ENCODE peak calls at places on chromosomes 5 and 9, in five cellular contexts. H, F, J, K and Y are unnamed samples.
A peak's percentile ranks its signal among the peaks of the same experiment; 100 is the strongest.

GRCh38 chr9:99948896-99949295 is 42.4 kb downstream of the STX17 start:
- DNase-seq in K (no peak), F (no peak), H (peak; percentile 55), J (no peak), Y (no peak)

GRCh38 chr9:113929634-113930092 is 53.6 kb downstream of the ZNF618 start:
- DNase-seq in J (no peak), F (peak; percentile 8), H (peak; percentile 87), K (no peak), Y (peak; percentile 77)

GRCh38 chr5:170266570-170267379 is 30.8 kb downstream of the LCP2 start:
- DNase-seq in F (no peak), H (no peak), J (no peak), K (peak; percentile 45), Y (no peak)

GRCh38 chr9:91155181-91155580 is 206.5 kb downstream of the AUH start:
- DNase-seq in F (no peak), H (no peak), J (no peak), K (no peak), Y (no peak)

GRCh38 chr5:56934325-56934724 is 17.6 kb downstream of the MIER3 start:
- DNase-seq in H (no peak), K (no peak), J (no peak), F (no peak), Y (no peak)

GRCh38 chr9:126894052-126894603 is 20.5 kb upstream of the RALGPS1 start:
- DNase-seq in J (no peak), K (no peak), H (no peak), F (no peak), Y (peak; percentile 1)

GRCh38 chr9:112120046-112120373 is 55.1 kb downstream of the SUSD1 start:
- DNase-seq in F (no peak), J (no peak), K (no peak), H (no peak), Y (no peak)

GRCh38 chr9:112516769-112517168 is 30.1 kb downstream of the KIAA1958 start:
- DNase-seq in H (no peak), K (no peak), F (no peak), J (no peak), Y (no peak)

GRCh38 chr5:140246378-140247122 is 56.4 kb downstream of the PFDN1 start:
- DNase-seq in F (peak; percentile 81), J (peak; percentile 47), K (no peak), H (peak; percentile 76), Y (peak; percentile 92)

GRCh38 chr5:158967566-158967965 is 132.2 kb downstream of the EBF1 start:
- DNase-seq in F (peak; percentile 72), H (peak; percentile 97), K (no peak), J (no peak), Y (peak; percentile 1)

GRCh38 chr9:134293576-134294227 is 32.6 kb upstream of the RXRA start:
- DNase-seq in J (peak; percentile 26), K (no peak), F (peak; percentile 65), H (no peak), Y (no peak)

GRCh38 chr5:87899109-87900100 is 369.2 kb downstream of the TMEM161B start:
- DNase-seq in H (peak; percentile 2), J (peak; percentile 29), K (peak; percentile 88), F (no peak), Y (no peak)

GRCh38 chr5:104843822-104844221 is 1281.2 kb upstream of the NUDT12 start:
- DNase-seq in J (no peak), H (no peak), K (no peak), F (no peak), Y (no peak)

GRCh38 chr5:115396698-115397097 is 100.2 kb upstream of the CCDC112 start:
- DNase-seq in J (no peak), F (no peak), H (no peak), K (no peak), Y (peak; percentile 25)

GRCh38 chr5:115392611-115393010 is 96.2 kb upstream of the CCDC112 start:
- DNase-seq in H (no peak), J (no peak), F (peak; percentile 83), K (no peak), Y (peak; percentile 25)

GRCh38 chr5:115396079-115396478 is 99.6 kb upstream of the CCDC112 start:
- DNase-seq in K (no peak), H (no peak), F (no peak), J (no peak), Y (no peak)

GRCh38 chr5:115393239-115393638 is 96.8 kb upstream of the CCDC112 start:
- DNase-seq in H (no peak), K (no peak), F (no peak), J (no peak), Y (no peak)

DNA sequence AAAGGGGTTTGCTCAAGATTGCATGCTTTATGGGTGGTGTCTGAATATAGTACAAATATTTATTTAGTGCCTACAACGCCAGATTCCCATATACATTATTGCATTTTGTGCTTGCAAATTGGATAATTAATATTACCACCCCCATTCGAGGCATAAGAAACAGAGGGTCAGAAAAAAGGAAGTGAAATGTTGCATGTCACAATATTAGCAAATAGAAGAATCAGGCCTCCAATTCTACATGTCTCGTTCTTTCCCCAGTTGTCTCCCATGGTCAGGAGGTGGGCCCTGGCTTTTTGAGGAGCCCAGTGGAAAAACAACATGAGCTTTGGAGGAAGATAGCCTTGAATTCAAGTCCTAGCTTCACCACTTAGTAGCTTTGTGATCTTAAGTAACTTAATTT is 98.1 kb upstream of the CCDC112 start:
- DNase-seq in F (no peak), H (no peak), K (no peak), J (no peak), Y (no peak)
- TF ChIP-seq CTCF in F (no peak), H (no peak), K (no peak), J (no peak), Y (no peak)

GRCh38 chr9:86119457-86119856 is 20.1 kb upstream of the GOLM1 start:
- DNase-seq in H (no peak), K (no peak), J (no peak), F (no peak), Y (no peak)

GRCh38 chr9:86116425-86116824 is 17.1 kb upstream of the GOLM1 start:
- DNase-seq in K (peak; percentile 25), J (no peak), H (no peak), F (no peak), Y (no peak)

GRCh38 chr9:86126998-86127972 is 27.9 kb upstream of the GOLM1 start:
- DNase-seq in J (peak; percentile 16), H (peak; percentile 75), F (peak; percentile 74), K (peak; percentile 89), Y (peak; percentile 68)

GRCh38 chr9:86122309-86122708 is 23.0 kb upstream of the GOLM1 start:
- DNase-seq in H (no peak), J (no peak), K (peak; percentile 70), F (no peak), Y (no peak)
- TF ChIP-seq CTCF in H (no peak), J (no peak), K (peak; percentile 31), F (no peak), Y (no peak)

DNA sequence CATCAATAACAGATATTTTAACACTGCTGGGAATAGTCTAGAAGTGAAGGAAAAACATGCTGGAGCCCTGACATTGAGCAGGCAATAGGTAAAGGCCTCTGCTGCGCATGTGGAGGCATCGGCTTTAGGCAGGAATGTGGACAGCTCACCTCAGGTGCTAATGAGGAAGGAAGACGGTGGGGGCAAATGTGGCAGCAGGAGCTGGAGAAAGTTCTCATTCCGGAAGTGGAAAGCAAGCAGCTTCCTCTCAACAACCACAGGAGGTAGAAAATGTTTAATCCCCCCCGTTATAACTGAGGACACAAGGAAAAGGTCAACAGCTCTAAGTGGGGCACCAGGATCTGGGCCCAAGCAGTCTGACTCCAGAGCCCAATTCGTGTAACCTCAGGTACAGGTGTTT is 7.6 kb upstream of the RPS14 start:
- DNase-seq in K (no peak), F (no peak), J (no peak), H (no peak), Y (no peak)
- TF ChIP-seq CTCF in K (no peak), F (no peak), J (no peak), H (no peak), Y (no peak)

GRCh38 chr5:107391787-107392186 is 278.9 kb downstream of the EFNA5 start:
- DNase-seq in J (no peak), H (no peak), F (no peak), K (no peak), Y (no peak)

GRCh38 chr5:107388111-107388861 is 282.5 kb downstream of the EFNA5 start:
- DNase-seq in K (no peak), H (peak; percentile 91), J (no peak), F (peak; percentile 99), Y (peak; percentile 60)

GRCh38 chr5:107385701-107386100 is 285.0 kb downstream of the EFNA5 start:
- DNase-seq in H (no peak), K (peak; percentile 29), J (no peak), F (no peak), Y (no peak)

GRCh38 chr5:107389769-107390168 is 281.0 kb downstream of the EFNA5 start:
- DNase-seq in J (no peak), H (peak; percentile 22), K (no peak), F (no peak), Y (no peak)

DNA sequence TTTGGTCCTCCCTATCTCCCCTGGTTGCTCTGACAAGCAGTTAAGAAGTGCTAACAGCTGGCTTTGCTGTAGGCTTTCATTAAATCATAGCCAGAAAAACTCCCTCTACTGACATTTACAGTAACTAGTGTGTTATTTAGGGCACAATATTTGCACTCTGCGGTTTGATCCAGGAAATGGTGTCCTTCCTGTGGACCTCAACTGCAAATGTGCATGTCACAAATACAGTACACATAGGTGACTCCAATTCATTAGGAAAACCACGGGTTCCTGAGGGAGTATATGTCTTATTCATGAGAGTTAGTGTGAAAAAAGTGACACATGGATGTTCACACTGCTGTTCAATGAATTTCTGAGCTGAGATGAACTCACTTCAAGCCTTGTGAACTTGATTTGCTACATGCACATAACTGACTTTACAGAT is 281.6 kb downstream of the EFNA5 start:
- DNase-seq in H (peak; percentile 78), F (peak; percentile 88), J (no peak), K (no peak), Y (peak; percentile 1)
- TF ChIP-seq CTCF in H (no peak), F (peak; percentile 45), J (peak; percentile 33), K (no peak), Y (no peak)

DNA sequence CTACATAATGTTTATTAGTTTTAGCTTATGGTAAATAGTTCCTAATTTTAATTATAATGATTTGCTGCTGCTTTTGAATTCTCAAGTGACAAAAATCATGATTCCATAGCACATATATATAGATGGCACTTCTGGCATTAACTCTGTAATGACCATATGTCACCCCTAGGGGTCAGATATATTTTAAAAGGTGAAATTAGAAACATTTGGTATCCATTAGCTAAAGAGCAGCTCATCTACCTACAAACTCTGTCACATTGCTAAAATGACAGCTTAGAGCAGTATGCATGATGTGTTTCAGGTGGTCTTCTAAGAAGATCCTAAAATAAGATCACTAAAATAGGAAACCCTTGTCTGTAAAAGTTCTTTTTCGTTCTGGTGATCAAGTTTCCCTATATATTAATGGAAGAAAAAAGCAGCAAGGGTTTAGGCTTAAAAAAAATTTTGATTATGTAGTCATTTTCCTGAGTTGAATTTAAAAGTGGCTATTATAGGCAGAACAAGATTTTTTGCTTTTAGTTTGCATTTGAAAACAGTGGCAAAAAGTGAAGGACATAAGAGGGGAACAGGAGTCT is 157.7 kb upstream of the POU5F2 start:
- DNase-seq in J (no peak), H (peak; percentile 23), F (no peak), K (peak; percentile 12), Y (no peak)
- TF ChIP-seq CTCF in J (peak; percentile 41), H (peak; percentile 44), F (peak; percentile 52), K (peak; percentile 71), Y (peak; percentile 80)

GRCh38 chr5:119070578-119070827 is 384 bp upstream of the DMXL1 start:
- DNase-seq in H (no peak), J (peak; percentile 83), F (no peak), K (peak; percentile 93), Y (no peak)
- TF ChIP-seq CTCF in H (no peak), J (no peak), F (no peak), K (no peak), Y (no peak)

GRCh38 chr5:26009742-26010141 is 1028.6 kb downstream of the CDH9 start:
- DNase-seq in J (no peak), H (no peak), F (no peak), K (peak; percentile 63), Y (no peak)
- TF ChIP-seq CTCF in J (no peak), H (no peak), F (no peak), K (peak; percentile 62), Y (no peak)